ENCODE peak calls at places on chromosomes 2 and 18, in four cellular contexts. M, O, T and Q are unnamed samples. For H3K4me1, the result is how much of the 10 kb centered on the place peaks cover.

GRCh38 chr18:7452331-7452730 is 114.8 kb upstream of the PTPRM start:
- DNase-seq in M (peak), T (no peak), O (no peak), Q (peak)

GRCh38 chr2:27723372-27724144 is 48.0 kb upstream of the MRPL33 start:
- DNase-seq in T (no peak), M (peak), O (peak), Q (peak)

GRCh38 chr18:27185897-27186296 is 789 bp upstream of the CHST9 start:
- DNase-seq in O (no peak), T (no peak), M (no peak), Q (no peak)

GRCh38 chr18:62763101-62763521 is 47.8 kb downstream of the PHLPP1 start:
- DNase-seq in M (no peak), O (no peak), T (no peak), Q (no peak)

GRCh38 chr18:25743661-25744151 is 346.7 kb downstream of the SS18 start:
- DNase-seq in M (no peak), T (no peak), O (no peak), Q (peak)

GRCh38 chr2:36964496-36965058 is 1.8 kb downstream of the STRN start:
- DNase-seq in M (no peak), O (no peak), T (no peak), Q (no peak)

GRCh38 chr2:150133623-150134022 is 353.8 kb downstream of the RND3 start:
- DNase-seq in O (no peak), T (peak), M (peak), Q (no peak)

GRCh38 chr18:25921677-25922421 is 168.6 kb downstream of the SS18 start:
- DNase-seq in O (no peak), M (peak), T (peak), Q (peak)

GRCh38 chr2:222320441-222321395 is 21.9 kb upstream of the PAX3 start:
- DNase-seq in T (no peak), O (no peak), M (no peak), Q (no peak)
- H3K4me3 ChIP-seq in T (peak), O (peak), M (peak), Q (peak)

GRCh38 chr2:219508933-219509779 is 5.1 kb upstream of the ASIC4 start:
- DNase-seq in M (no peak), O (no peak), T (no peak), Q (no peak)

GRCh38 chr2:219509780-219510511 is 4.3 kb upstream of the ASIC4 start:
- DNase-seq in O (peak), M (peak), T (no peak), Q (no peak)

GRCh38 chr2:219507555-219508443 is 6.5 kb upstream of the ASIC4 start:
- DNase-seq in M (no peak), T (no peak), O (no peak), Q (no peak)

GRCh38 chr2:219506802-219507554 is 7.3 kb upstream of the ASIC4 start:
- DNase-seq in O (no peak), T (no peak), M (no peak), Q (no peak)

GRCh38 chr2:219508444-219508734 is 5.9 kb upstream of the ASIC4 start:
- DNase-seq in M (no peak), O (no peak), T (no peak), Q (no peak)
- H3K4me1 ChIP-seq in M (under half), O (under half), T (under half), Q (under half)

DNA sequence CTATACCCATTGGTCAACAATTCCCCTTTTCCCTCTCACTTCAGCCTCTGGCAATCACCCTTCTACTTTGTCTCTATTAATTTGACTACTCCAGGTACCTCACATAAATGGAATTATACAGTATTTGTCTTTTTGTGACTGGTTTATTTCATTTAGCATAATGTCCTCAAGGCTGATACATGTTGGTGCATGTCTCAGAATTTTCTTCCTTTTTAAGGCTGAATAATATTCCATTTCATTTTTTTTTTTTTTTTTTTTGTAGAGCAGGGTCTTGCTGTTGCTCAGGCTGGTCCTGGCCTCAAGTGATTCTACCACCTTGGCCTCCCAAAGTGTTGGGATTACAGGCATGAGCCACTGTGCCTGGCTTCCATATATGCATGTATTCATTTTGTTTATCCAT is 1.9 kb downstream of the FKBP7 start:
- DNase-seq in O (no peak), T (no peak), M (no peak), Q (no peak)
- H3K4me3 ChIP-seq in O (no peak), T (no peak), M (no peak), Q (no peak)

GRCh38 chr18:72174972-72175649 is 369.0 kb downstream of the CBLN2 start:
- DNase-seq in O (no peak), T (no peak), M (no peak), Q (no peak)
- H3K4me1 ChIP-seq in O (under half), T (under half), M (under half), Q (under half)

DNA sequence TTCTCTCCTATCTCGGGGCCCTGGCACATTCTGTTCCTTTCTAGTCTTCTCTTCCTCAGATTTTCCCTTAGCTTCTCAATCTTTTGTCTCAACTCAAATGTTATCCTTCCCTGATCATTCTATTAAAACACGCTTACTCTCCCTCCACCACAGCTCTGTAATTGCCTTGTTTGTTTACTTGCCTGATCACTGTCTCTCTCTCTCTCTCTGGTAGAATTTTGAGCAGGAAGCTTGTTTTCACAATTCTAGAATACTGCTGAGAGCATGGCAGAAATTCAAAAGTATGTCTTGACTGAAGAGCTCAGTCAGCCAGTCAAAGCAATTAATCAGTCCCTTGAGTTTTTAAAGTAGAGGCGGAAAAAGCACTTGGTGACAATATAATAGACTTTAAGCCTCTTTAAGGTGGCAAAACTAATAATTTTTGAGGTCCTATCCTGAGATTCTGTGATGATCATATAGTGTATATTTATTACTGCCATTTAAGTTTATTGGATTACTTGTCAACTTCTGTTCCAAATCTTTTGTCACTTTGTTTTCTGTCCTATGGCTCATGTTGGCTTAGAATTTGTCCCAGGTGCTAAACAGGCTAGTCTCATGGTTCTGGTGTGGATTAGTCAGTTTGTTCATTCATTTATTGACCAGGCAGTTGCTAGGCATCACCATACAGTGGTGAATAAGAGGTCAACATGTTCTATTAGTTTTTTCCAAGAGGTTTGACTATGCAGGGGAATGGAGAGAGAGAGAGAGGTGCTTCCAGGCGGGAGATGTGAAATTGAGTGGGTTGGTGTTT is 2.3 kb downstream of the PSMD1 start:
- DNase-seq in T (no peak), O (no peak), M (no peak), Q (no peak)
- H3K4me3 ChIP-seq in T (peak), O (peak), M (peak), Q (no peak)

DNA sequence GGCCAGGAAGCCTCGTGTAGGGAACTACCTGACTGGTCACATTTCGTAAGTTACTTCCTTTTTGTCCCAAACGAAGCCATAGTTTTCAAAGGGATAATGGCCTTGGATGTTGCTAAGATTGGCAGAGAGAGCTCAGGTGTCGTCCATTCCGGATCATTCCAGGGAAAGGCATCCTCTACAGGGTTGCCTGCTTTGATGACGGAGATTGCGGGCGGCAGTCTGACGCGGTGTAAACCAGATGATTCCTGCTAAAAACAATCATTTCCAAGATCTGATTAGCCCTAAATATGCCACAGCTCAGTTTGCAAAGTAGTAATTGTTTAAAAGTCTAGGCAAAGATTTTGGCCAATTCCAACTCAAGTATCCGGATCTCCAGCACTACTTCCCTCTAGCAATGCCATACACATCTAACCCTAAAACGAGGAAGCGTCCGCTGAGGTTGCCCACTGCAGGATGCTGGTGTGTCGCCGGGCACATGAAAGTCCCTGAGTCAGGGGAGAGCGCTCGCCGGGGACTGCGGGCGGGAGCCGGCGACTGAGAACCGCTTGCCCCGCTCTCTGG is 624 bp upstream of the MALT1 start:
- DNase-seq in M (peak), T (no peak), O (no peak), Q (peak)
- H3K4me1 ChIP-seq in M (half or more), T (under half), O (under half), Q (under half)

DNA sequence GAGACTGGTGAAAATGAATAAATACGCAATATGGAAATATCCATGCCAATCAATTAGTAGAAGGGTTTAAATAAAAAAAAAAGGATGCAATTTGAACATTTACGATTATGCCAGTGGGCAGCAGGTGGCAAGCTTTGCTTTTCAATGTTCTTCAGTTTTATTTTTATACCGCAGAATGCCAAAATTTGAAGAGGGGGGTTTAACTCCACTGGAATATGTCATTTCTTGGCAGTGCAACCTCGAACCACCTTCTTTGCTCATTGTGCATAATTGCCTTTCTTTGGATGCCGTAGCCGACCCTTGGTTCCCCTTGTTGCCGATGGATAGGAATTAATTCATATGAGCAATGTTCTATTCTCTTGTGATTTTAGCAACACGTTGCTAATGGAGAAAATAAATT is 88.0 kb downstream of the LTBP1 start:
- DNase-seq in T (no peak), O (no peak), M (peak), Q (no peak)
- H3K4me3 ChIP-seq in T (no peak), O (peak), M (no peak), Q (no peak)

DNA sequence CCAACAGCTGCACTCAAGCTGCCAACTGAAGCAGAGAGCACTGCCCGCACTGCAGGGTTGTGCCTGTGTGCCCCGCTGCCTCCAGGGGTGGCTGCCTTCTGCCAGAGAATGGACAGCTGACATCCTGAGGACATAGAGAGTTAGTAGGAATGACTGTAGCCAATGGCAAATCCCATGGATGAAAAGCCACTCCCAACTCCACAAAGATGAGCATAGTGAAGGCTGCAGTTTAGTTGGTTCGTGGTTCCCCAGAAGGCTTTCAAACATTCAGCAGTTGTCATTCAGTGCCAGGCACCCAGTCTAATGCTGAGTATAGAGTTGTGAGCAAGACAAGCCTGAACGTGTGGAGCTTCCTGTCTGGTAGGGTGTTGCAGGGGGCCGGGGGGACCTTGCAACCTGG is 30.3 kb downstream of the GYPC start:
- DNase-seq in O (no peak), M (no peak), T (no peak), Q (no peak)
- H3K4me1 ChIP-seq in O (under half), M (under half), T (under half), Q (under half)

DNA sequence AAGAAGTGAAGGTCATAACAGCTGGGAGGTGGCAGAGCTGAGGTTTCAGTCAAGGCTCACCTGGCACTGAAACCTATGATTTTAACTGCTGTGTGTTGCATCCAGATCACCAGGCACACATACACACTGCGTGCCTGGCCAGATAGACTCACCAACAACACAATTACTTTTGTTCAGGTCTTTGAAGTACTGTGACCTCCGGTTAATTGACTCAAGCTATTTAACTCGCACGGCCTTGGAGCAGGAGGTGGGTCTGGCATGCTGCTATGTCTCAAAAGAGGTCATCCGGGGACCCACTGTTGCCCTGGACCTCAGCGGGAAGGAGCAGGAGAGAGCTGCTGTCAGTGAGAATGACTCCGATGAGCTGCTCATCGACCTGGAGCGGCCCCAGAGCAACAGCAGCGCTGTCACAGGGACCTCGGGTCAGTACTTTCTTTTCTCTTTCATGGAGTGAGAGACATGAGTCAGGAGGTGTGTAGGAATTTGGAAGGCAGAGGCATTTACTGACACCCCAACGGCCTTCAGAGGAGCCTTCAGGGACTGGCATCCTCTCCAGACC is 104.1 kb downstream of the ESCO1 start:
- DNase-seq in T (no peak), O (no peak), M (no peak), Q (no peak)
- H3K4me3 ChIP-seq in T (no peak), O (no peak), M (no peak), Q (no peak)